ENCODE peak calls at places on chromosome 17, in eight cellular contexts. W is H54; A is left cardiac atrium; S is left kidney; R is NCI-H1048; U is HAP-1; F is activated T-helper 1 cell treated with anti-CD3 and anti-CD28 coated beads, Interleukin-2, amount 50 U/mL, for 16 hours; X is GM13976. L is an unnamed sample.

GRCh38 chr17:42290577-42290976 is 2.3 kb downstream of the STAT5A start:
- DNase-seq in W (no peak), A (no peak), S (no peak), R (no peak), U (no peak), F (no peak), X (no peak), L (no peak)

GRCh38 chr17:75493476-75494129 is 21.7 kb downstream of the CASKIN2 start:
- DNase-seq in W (no peak), A (no peak), S (no peak), R (no peak), U (no peak), F (no peak), X (no peak), L (no peak)

GRCh38 chr17:74603032-74603635 is 11.1 kb upstream of the CD300LD start:
- DNase-seq in W (no peak), A (no peak), S (no peak), R (no peak), U (no peak), F (no peak), X (no peak), L (no peak)

GRCh38 chr17:74466111-74466784 is at the start of gene CD300A:
- DNase-seq in W (no peak), A (no peak), S (peak), R (no peak), U (no peak), F (no peak), X (no peak), L (no peak)

GRCh38 chr17:17042851-17043667 is 802 bp downstream of the MPRIP start:
- DNase-seq in W (peak), A (no peak), S (peak), R (no peak), U (peak), F (no peak), X (no peak), L (no peak)

GRCh38 chr17:77741109-77741508 is 217.4 kb upstream of the TNRC6C start:
- DNase-seq in W (no peak), A (no peak), S (no peak), R (no peak), U (peak), F (no peak), X (no peak), L (no peak)

GRCh38 chr17:4944554-4945175 is 3.7 kb downstream of the PFN1 start:
- DNase-seq in W (no peak), A (no peak), S (no peak), R (no peak), U (no peak), F (no peak), X (no peak), L (peak)

GRCh38 chr17:3796110-3796821 is 4.7 kb downstream of the ITGAE start:
- DNase-seq in W (no peak), A (no peak), S (no peak), R (no peak), U (no peak), F (peak), X (peak), L (peak)

GRCh38 chr17:30824356-30825145 is at the start of gene CRLF3:
- DNase-seq in W (peak), A (peak), S (peak), R (peak), U (peak), F (peak), X (peak), L (peak)

GRCh38 chr17:74704536-74704935 is 8.2 kb downstream of the CD300LF start:
- DNase-seq in W (no peak), A (no peak), S (no peak), R (no peak), U (no peak), F (no peak), X (no peak), L (no peak)

GRCh38 chr17:17963694-17964436 is 8.3 kb downstream of the TOM1L2 start:
- DNase-seq in W (no peak), A (no peak), S (peak), R (no peak), U (no peak), F (no peak), X (no peak), L (no peak)

GRCh38 chr17:17493249-17493985 is 2.8 kb downstream of the RASD1 start:
- DNase-seq in W (no peak), A (no peak), S (no peak), R (no peak), U (peak), F (no peak), X (no peak), L (no peak)

GRCh38 chr17:7114875-7115614 is 423 bp upstream of the ASGR2 start:
- DNase-seq in W (no peak), A (peak), S (no peak), R (no peak), U (no peak), F (no peak), X (no peak), L (no peak)

GRCh38 chr17:28527859-28528258 is 21.7 kb downstream of the FOXN1 start:
- DNase-seq in W (no peak), A (no peak), S (no peak), R (no peak), U (no peak), F (no peak), X (no peak), L (no peak)

GRCh38 chr17:12099412-12099811 is 78.7 kb downstream of the MAP2K4 start:
- DNase-seq in W (no peak), A (no peak), S (no peak), R (no peak), U (no peak), F (no peak), X (no peak), L (no peak)

GRCh38 chr17:74190154-74190553 is 13.3 kb upstream of the RPL38 start:
- DNase-seq in W (peak), A (no peak), S (peak), R (no peak), U (no peak), F (no peak), X (peak), L (peak)

GRCh38 chr17:11490171-11490760 is 108.0 kb upstream of the DNAH9 start:
- DNase-seq in W (no peak), A (no peak), S (peak), R (no peak), U (no peak), F (no peak), X (no peak), L (no peak)

GRCh38 chr17:76550712-76551615 is 11.1 kb downstream of the PRCD start:
- DNase-seq in W (no peak), A (no peak), S (peak), R (no peak), U (no peak), F (no peak), X (no peak), L (no peak)

GRCh38 chr17:82544431-82545070 is 25.0 kb downstream of the FOXK2 start:
- DNase-seq in W (no peak), A (peak), S (no peak), R (no peak), U (no peak), F (no peak), X (no peak), L (no peak)

GRCh38 chr17:17957584-17957916 is 14.7 kb downstream of the TOM1L2 start:
- DNase-seq in W (no peak), A (no peak), S (no peak), R (no peak), U (no peak), F (no peak), X (no peak), L (no peak)

GRCh38 chr17:9696279-9697044 is 51.1 kb downstream of the USP43 start:
- DNase-seq in W (no peak), A (no peak), S (no peak), R (no peak), U (no peak), F (no peak), X (no peak), L (no peak)

GRCh38 chr17:71084219-71084618 is 914.9 kb downstream of the KCNJ2 start:
- DNase-seq in W (peak), A (peak), S (peak), R (no peak), U (peak), F (no peak), X (no peak), L (no peak)

GRCh38 chr17:49013311-49014205 is 16.4 kb downstream of the IGF2BP1 start:
- DNase-seq in W (no peak), A (no peak), S (peak), R (no peak), U (peak), F (no peak), X (no peak), L (no peak)

GRCh38 chr17:79081571-79082276 is 7.1 kb downstream of the ENGASE start:
- DNase-seq in W (no peak), A (no peak), S (no peak), R (no peak), U (no peak), F (no peak), X (no peak), L (no peak)

GRCh38 chr17:54626146-54626703 is 274.4 kb upstream of the TOM1L1 start:
- DNase-seq in W (no peak), A (no peak), S (peak), R (no peak), U (no peak), F (no peak), X (no peak), L (no peak)

GRCh38 chr17:1878419-1879121 is 48.8 kb downstream of the RPA1 start:
- DNase-seq in W (peak), A (peak), S (no peak), R (no peak), U (no peak), F (no peak), X (no peak), L (no peak)

GRCh38 chr17:64036198-64036922 is 15.9 kb upstream of the ICAM2 start:
- DNase-seq in W (no peak), A (no peak), S (no peak), R (no peak), U (no peak), F (no peak), X (no peak), L (no peak)

GRCh38 chr17:79294459-79295071 is 219.9 kb downstream of the ENGASE start:
- DNase-seq in W (no peak), A (peak), S (peak), R (peak), U (peak), F (no peak), X (peak), L (no peak)

GRCh38 chr17:79798296-79799173 is 1.7 kb upstream of the CBX8 start:
- DNase-seq in W (no peak), A (no peak), S (peak), R (no peak), U (no peak), F (no peak), X (no peak), L (no peak)

GRCh38 chr17:73347355-73347754 is 35.6 kb upstream of the CDC42EP4 start:
- DNase-seq in W (peak), A (no peak), S (no peak), R (no peak), U (no peak), F (no peak), X (no peak), L (no peak)

GRCh38 chr17:46039592-46040186 is 40.6 kb downstream of the STH start:
- DNase-seq in W (no peak), A (no peak), S (no peak), R (no peak), U (no peak), F (no peak), X (no peak), L (no peak)

GRCh38 chr17:73182616-73183310 is 10.1 kb upstream of the COG1 start:
- DNase-seq in W (no peak), A (no peak), S (peak), R (no peak), U (no peak), F (no peak), X (no peak), L (no peak)

GRCh38 chr17:41796066-41796895 is 9.8 kb upstream of the JUP start:
- DNase-seq in W (no peak), A (no peak), S (no peak), R (no peak), U (no peak), F (no peak), X (no peak), L (no peak)

GRCh38 chr17:45370949-45371413 is 54.2 kb upstream of the MAP3K14 start:
- DNase-seq in W (no peak), A (peak), S (no peak), R (no peak), U (no peak), F (no peak), X (no peak), L (no peak)

L was measured in GM13977.